ENCODE peak calls at places on chromosomes 11 and 22, in four cellular contexts. A is mesendoderm, Y is suprapubic skin, J is MM.1S. M is an unnamed sample.

GRCh38 chr11:129637983-129638776 is 177.5 kb upstream of the TMEM45B start:
- DNase-seq in A (no peak), Y (no peak), J (no peak), M (no peak)

GRCh38 chr11:1486054-1486825 is at the start of gene MOB2:
- DNase-seq in A (no peak), Y (no peak), J (no peak), M (no peak)

GRCh38 chr11:96246718-96247540 is 96.1 kb downstream of the MAML2 start:
- DNase-seq in A (no peak), Y (no peak), J (no peak), M (no peak)

GRCh38 chr11:68954970-68955958 is 25.5 kb downstream of the MRGPRD start:
- DNase-seq in A (no peak), Y (no peak), J (no peak), M (no peak)

GRCh38 chr11:61164610-61165424 is 3.6 kb upstream of the VPS37C start:
- DNase-seq in A (peak; percentile 39), Y (no peak), J (no peak), M (no peak)

GRCh38 chr11:46513934-46514342 is 79.9 kb downstream of the AMBRA1 start:
- DNase-seq in A (peak; percentile 36), Y (no peak), J (no peak), M (peak; percentile 73)

GRCh38 chr11:68751331-68751856 is at the start of gene TESMIN:
- DNase-seq in A (peak; percentile 95), Y (peak; percentile 93), J (peak; percentile 85), M (peak; percentile 18)

GRCh38 chr22:19646383-19646782 is 67.9 kb upstream of the SEPTIN5 start:
- DNase-seq in A (no peak), Y (no peak), J (no peak), M (no peak)

GRCh38 chr11:28089378-28089777 is 18.6 kb downstream of the KIF18A start:
- DNase-seq in A (no peak), Y (no peak), J (no peak), M (no peak)

GRCh38 chr11:126106929-126107328 is 44.3 kb upstream of the CDON start:
- DNase-seq in A (no peak), Y (no peak), J (no peak), M (no peak)

GRCh38 chr11:126113012-126113411 is 50.3 kb upstream of the CDON start:
- DNase-seq in A (no peak), Y (no peak), J (no peak), M (no peak)

GRCh38 chr11:126111458-126112116 is 48.9 kb upstream of the CDON start:
- DNase-seq in A (no peak), Y (no peak), J (no peak), M (no peak)

GRCh38 chr11:126112547-126112946 is 49.9 kb upstream of the CDON start:
- DNase-seq in A (peak; percentile 83), Y (peak; percentile 92), J (no peak), M (no peak)

GRCh38 chr11:126109941-126110731 is 47.5 kb upstream of the CDON start:
- DNase-seq in A (no peak), Y (no peak), J (no peak), M (no peak)
- H3K27ac ChIP-seq in A (no peak overlapping the region), Y (no peak overlapping the region), J (no peak overlapping the region), M (no peak overlapping the region)

DNA sequence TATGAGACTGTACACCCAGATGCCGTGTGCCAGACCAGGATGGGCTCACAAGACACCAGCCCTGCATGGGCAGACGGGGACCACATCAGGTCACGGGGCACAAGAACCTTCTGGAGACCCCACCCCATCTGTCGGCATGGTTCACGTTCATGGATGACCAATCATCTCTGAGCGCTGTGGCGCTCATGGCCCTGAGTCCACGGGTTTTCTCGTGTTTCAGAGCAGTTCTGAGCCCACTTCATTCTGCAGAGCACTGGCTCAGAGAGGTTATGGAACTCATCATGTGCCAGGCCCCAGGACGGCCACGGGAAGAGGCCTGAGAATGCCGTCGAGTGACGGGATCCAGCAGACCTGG is 63.0 kb upstream of the PPARA start:
- DNase-seq in A (no peak), Y (no peak), J (no peak), M (no peak)
- H3K27ac ChIP-seq in A (no peak overlapping the region), Y (peak overlapping the region; percentile 98), J (no peak overlapping the region), M (peak overlapping the region; percentile 99)

GRCh38 chr11:8790964-8791363 is 108.4 kb downstream of the RPL27A start:
- DNase-seq in A (no peak), Y (no peak), J (no peak), M (no peak)
- H3K27ac ChIP-seq in A (no peak overlapping the region), Y (no peak overlapping the region), J (no peak overlapping the region), M (no peak overlapping the region)

DNA sequence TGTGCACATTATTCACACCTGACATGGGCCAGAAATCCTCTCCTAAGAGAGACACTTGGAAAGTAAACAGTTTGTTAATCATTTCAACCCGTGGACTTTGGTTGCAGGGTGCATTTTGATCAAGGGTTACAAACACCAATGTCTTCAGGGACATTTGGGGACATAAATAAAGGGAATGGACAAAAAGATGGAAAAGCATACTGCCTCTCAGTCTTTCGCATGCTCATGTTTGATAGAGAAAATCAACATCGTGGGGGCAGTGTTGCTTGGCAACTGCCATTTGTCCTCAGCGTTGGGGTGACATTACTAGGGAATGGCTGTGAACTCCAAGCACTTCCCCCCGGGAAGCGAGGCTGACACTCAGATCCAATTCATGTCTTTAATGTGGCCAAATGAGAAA is 114.7 kb upstream of the OR4B1 start:
- DNase-seq in A (no peak), Y (no peak), J (no peak), M (no peak)
- H3K27ac ChIP-seq in A (no peak overlapping the region), Y (no peak overlapping the region), J (no peak overlapping the region), M (no peak overlapping the region)

GRCh38 chr22:41290262-41291221 is 4.6 kb upstream of the RANGAP1 start:
- DNase-seq in A (peak; percentile 85), Y (no peak), J (no peak), M (no peak)
- H3K27ac ChIP-seq in A (peak overlapping the region; percentile 33), Y (peak overlapping the region; percentile 34), J (no peak overlapping the region), M (peak overlapping the region; percentile 99)

DNA sequence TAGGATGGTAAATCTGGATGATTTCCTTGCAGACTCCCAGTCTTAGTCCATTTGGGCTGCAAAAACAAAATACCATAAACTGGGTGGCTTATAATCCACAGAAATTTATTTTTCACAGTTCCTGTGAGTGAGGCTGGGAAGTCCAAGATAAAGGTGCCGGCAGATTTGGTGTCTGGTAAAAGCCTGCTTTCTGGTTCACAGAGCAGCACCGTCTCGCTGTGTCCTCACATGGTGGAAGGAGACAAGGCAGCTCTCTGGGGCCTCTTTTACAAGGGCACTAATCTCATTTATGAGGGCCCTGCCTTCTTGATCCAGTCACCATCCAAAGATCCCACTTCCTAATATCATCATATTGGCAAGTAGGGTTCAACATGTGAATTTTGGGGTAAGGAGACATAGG is 8.9 kb downstream of the USP47 start:
- DNase-seq in A (no peak), Y (no peak), J (no peak), M (no peak)
- H3K27ac ChIP-seq in A (no peak overlapping the region), Y (no peak overlapping the region), J (no peak overlapping the region), M (no peak overlapping the region)

DNA sequence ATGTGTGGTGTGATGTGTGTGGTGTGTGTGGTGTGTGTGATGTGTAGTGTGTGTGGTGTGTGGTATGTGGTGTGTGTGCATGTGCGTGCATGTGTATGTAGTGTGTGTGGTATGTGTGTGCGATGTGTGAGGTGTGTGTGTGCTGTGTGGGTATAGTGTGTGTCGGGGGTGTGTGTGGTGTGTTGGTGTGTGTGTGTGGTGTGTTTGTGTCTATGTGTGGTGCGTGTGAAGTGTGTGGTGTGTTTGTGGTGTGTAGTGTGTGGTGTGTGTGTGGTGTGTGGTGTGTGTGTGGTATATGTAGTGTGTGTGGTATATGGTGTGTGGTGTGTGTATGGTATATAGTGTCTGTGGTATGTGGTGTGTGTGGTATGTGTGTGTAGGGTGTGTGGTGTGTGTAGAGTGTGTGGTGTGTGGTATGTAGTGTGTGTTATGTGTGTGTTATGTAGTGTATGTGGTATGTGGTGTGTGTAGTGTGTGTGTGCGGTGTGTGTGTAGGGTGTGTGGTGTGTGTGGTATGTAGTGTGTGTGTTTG is 5.0 kb upstream of the PPP6R2 start:
- DNase-seq in A (no peak), Y (no peak), J (no peak), M (no peak)
- H3K27ac ChIP-seq in A (no peak overlapping the region), Y (no peak overlapping the region), J (no peak overlapping the region), M (no peak overlapping the region)

DNA sequence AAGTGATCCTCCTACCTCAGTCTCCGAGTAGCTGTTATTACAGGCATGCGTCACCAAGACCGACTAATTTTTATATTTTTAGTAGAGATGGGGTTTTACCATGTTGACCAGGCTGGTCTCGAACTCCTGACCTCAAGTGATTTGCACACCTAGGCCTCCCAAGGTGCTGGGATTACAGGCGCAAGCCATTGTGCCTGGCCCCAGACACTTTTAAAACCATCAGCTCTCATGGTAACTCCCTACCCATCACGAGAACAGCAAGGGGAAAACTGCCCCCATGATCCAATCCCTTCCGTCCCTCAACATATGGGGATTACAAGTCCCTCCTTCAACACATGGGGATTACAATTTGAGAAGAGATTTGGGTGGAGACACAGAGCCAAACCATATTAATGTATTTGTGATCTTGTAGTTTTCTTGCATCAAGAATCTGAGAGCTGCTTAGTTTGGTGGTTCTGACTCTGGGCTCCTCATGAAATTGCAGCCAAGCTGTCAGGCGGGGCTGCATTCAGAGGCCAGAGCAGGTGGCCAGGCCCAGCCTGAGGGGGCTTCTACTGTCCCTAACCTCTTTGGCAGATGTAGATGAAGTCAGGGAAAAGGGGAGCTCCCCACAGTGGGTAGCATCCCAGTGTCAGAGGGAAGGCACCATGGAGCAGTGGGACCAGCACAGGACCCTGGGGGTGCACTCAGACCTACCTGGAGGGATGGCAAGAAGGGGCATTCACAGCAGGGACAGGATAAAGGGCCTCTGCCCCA is 31.2 kb upstream of the PRAME start:
- DNase-seq in A (no peak), Y (no peak), J (no peak), M (no peak)
- H3K27ac ChIP-seq in A (no peak overlapping the region), Y (no peak overlapping the region), J (no peak overlapping the region), M (no peak overlapping the region)

DNA sequence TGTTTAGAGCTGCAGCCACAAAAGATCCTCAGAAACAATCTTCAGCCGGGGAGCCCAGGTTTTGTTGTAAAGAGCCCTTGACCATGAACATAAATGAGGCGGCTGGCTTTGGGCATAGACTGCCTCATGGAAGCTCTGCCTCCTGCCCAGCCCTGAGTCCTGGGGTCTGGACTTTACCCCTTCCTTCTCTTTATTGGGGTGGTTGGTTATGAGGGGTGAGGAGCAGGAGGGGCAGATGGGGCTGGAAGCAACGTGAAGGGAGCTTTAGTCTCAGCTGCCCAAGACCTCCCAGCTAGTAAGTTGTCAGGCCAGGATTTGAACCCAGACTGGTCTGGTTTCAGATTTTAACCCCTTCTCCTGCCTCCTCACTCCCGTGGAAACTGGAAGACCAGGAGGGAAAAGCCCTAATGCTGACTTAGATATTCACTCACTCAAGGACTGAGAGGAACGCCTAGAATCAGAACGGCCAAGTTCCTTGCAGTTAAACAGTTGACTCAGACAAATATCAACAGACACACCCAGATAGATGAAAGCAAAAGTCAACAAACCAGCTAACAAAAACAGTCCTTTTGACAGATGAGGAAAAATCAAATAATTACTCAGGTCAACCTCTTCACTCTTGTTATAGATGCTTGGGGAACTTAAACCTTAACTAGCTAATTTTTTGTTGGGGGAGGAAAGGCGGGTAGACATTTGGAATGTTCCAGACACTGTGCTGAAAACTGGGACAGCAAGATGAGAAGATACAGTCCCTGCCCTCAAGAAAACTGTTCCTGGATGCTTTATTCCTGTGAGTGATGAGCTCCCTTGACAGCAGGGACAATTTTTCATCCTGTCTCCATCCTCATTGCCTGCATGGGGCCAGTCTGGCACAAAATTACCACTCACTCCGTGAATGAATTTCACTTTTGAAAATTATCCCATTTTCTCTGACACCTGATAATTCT is 20.7 kb upstream of the ARRB1 start:
- DNase-seq in A (no peak), Y (no peak), J (no peak), M (peak; percentile 65)
- H3K27ac ChIP-seq in A (no peak overlapping the region), Y (peak overlapping the region; percentile 74), J (no peak overlapping the region), M (no peak overlapping the region)

GRCh38 chr11:85791326-85791990 is 19.5 kb downstream of the SYTL2 start:
- DNase-seq in A (no peak), Y (no peak), J (no peak), M (no peak)
- H3K27ac ChIP-seq in A (no peak overlapping the region), Y (no peak overlapping the region), J (no peak overlapping the region), M (no peak overlapping the region)